ENCODE peak calls at places on chromosomes 3 and 15, in four cellular contexts. M, J, W and F are unnamed samples.

GRCh38 chr3:46386206-46386605 is 15.5 kb downstream of the CCR5 start:
- DNase-seq in M (no peak), J (no peak), W (no peak), F (peak)

GRCh38 chr15:62439543-62440016 is 274.5 kb upstream of the C2CD4B start:
- DNase-seq in M (no peak), J (no peak), W (no peak), F (peak)

GRCh38 chr3:73141531-73141930 is 80.1 kb downstream of the EBLN2 start:
- DNase-seq in M (no peak), J (no peak), W (no peak), F (no peak)

GRCh38 chr3:153087595-153088566 is 74.1 kb upstream of the RAP2B start:
- DNase-seq in M (no peak), J (no peak), W (no peak), F (peak)

GRCh38 chr15:94080416-94080815 is 150.9 kb upstream of the MCTP2 start:
- DNase-seq in M (peak), J (peak), W (no peak), F (no peak)

GRCh38 chr3:170002829-170003228 is 35.0 kb upstream of the GPR160 start:
- DNase-seq in M (no peak), J (no peak), W (no peak), F (no peak)

GRCh38 chr15:84859143-84859542 is 25.3 kb upstream of the SLC28A1 start:
- DNase-seq in M (no peak), J (no peak), W (no peak), F (no peak)

GRCh38 chr3:172260381-172260780 is 187.9 kb downstream of the GHSR start:
- DNase-seq in M (no peak), J (no peak), W (no peak), F (peak)

GRCh38 chr15:66932634-66933024 is 132.8 kb upstream of the SMAD3 start:
- DNase-seq in M (no peak), J (no peak), W (no peak), F (no peak)
- H3K23ac ChIP-seq in M (no peak), J (no peak), W (no peak), F (peak)

GRCh38 chr3:185381321-185381720 is 18.4 kb downstream of the MAP3K13 start:
- DNase-seq in M (no peak), J (no peak), W (no peak), F (no peak)
- H3K56ac ChIP-seq in M (no peak), J (no peak), W (no peak), F (no peak)

DNA sequence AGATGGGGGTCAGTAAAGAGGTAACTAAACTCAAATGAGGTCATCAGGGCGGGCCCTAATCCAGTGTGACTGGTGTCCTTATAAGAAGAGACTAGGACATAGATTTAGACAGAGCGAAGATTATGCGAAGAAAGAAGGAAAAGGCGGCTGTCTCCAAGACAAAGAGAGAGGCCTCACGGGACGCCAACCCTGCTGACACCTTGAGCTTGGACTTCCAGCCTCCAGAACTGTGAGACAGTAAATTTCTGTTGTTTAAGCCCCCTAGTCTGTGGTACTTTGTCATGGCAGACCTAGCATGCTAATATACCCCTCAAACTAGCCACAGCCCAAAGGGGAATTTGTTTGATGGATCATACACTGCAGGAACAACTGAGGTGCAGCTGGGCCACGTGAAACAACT is 183.0 kb downstream of the ABHD5 start:
- DNase-seq in M (no peak), J (no peak), W (no peak), F (no peak)
- H3K23ac ChIP-seq in M (no peak), J (no peak), W (no peak), F (no peak)

GRCh38 chr15:98681061-98681460 is 32.7 kb downstream of the IGF1R start:
- DNase-seq in M (no peak), J (no peak), W (no peak), F (no peak)
- H3K56ac ChIP-seq in M (no peak), J (no peak), W (no peak), F (no peak)

DNA sequence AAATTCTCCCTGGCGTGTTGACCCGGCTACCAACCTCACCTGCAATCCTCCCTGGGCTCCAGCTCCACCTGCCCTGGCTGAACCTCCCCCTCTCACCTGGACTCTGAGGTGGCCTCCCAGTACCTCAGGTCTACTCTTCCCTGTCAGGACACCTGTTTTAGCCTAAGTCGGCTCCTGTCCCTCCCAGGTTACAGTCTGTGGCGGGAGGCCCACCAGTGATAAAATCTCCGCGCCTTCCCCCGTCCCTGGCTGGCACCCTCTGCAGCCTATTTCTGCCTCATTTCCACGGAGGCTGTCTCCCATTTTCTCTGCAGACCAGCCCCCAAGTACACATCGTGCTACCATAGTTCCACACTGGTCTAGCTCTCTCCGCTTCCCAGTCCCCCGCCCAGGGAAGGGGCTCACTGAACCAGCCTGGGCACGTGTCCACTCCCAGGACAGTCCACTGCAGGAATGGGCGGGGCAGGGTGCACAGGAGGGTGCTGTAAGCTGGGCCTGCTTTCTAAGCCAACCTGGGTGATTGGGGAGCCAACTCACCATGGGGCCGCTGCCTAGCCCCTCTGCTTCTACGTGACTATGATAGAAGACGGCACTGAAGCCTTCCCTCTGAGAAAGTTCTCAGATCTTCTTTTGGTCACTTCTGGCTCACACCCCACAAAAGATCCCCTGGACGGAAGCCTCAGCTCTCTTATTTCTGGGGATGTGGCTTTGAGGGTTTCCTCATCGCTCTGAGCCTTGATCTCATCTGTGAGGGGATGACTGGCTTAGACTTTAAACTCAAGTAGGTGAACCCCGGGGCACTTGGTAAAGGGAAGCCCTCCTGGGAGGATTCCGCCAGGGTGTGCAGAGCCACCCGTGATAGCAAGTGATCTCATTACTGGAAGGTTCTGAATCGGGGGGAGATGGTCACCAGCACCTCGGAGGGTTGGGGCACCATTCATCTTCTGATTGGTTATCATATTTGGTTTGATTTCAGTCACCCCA is 96.6 kb downstream of the NSMCE3 start:
- DNase-seq in M (no peak), J (no peak), W (no peak), F (no peak)
- H3K23ac ChIP-seq in M (no peak), J (no peak), W (no peak), F (no peak)

GRCh38 chr3:64111083-64111482 is 87.8 kb upstream of the PSMD6 start:
- DNase-seq in M (no peak), J (no peak), W (no peak), F (no peak)
- H3K56ac ChIP-seq in M (no peak), J (no peak), W (no peak), F (no peak)